ENCODE peak calls at places on chromosomes 12 and 14, in four cellular contexts. B is mammary epithelial cell, J is tibial artery, S is cardiac muscle cell. C is an unnamed sample.
A peak's percentile ranks its signal among the peaks of the same experiment; 100 is the strongest.

GRCh38 chr12:49824886-49825285 is 3.3 kb downstream of the NCKAP5L start:
- DNase-seq in B (peak; percentile 46), J (peak; percentile 58), S (peak; percentile 62), C (no peak)

GRCh38 chr14:68172664-68173063 is 353.1 kb downstream of the RAD51B start:
- DNase-seq in B (no peak), J (no peak), S (no peak), C (no peak)

GRCh38 chr12:62813031-62813829 is 121.7 kb downstream of the PPM1H start:
- DNase-seq in B (peak; percentile 40), J (peak; percentile 57), S (peak; percentile 87), C (peak; percentile 86)

GRCh38 chr14:51860836-51861583 is 598 bp downstream of the GNG2 start:
- DNase-seq in B (no peak), J (no peak), S (peak; percentile 30), C (no peak)

GRCh38 chr12:4628406-4628805 is 20.4 kb downstream of the AKAP3 start:
- DNase-seq in B (peak; percentile 79), J (no peak), S (no peak), C (no peak)

GRCh38 chr12:6306599-6307220 is 3.8 kb upstream of the PLEKHG6 start:
- DNase-seq in B (no peak), J (no peak), S (no peak), C (no peak)

GRCh38 chr14:95774265-95775160 is 60.6 kb upstream of the TCL1A start:
- DNase-seq in B (peak; percentile 23), J (peak; percentile 50), S (peak; percentile 40), C (peak; percentile 90)

GRCh38 chr14:94037954-94038353 is 11.8 kb downstream of the OTUB2 start:
- DNase-seq in B (no peak), J (no peak), S (no peak), C (no peak)

GRCh38 chr12:10242539-10242938 is 29.9 kb downstream of the GABARAPL1 start:
- DNase-seq in B (no peak), J (no peak), S (peak; percentile 6), C (no peak)

GRCh38 chr14:24060443-24060842 is 8.6 kb downstream of the CARMIL3 start:
- DNase-seq in B (no peak), J (no peak), S (no peak), C (no peak)

GRCh38 chr14:103830511-103831270 is 16.7 kb downstream of the PPP1R13B start:
- DNase-seq in B (no peak), J (no peak), S (no peak), C (peak; percentile 11)

GRCh38 chr12:50725011-50725899 is 38.6 kb upstream of the ATF1 start:
- DNase-seq in B (no peak), J (no peak), S (peak; percentile 56), C (no peak)

GRCh38 chr12:40312982-40313576 is 88.3 kb downstream of the LRRK2 start:
- DNase-seq in B (no peak), J (no peak), S (peak; percentile 40), C (no peak)

GRCh38 chr12:6082613-6083012 is 41.9 kb downstream of the VWF start:
- DNase-seq in B (no peak), J (peak; percentile 7), S (peak; percentile 36), C (no peak)

GRCh38 chr12:66405395-66405794 is 103.1 kb downstream of the HELB start:
- DNase-seq in B (peak; percentile 15), J (no peak), S (peak; percentile 53), C (no peak)

GRCh38 chr14:85187521-85187920 is 342.4 kb upstream of the FLRT2 start:
- DNase-seq in B (peak; percentile 15), J (no peak), S (no peak), C (no peak)

GRCh38 chr14:100114109-100114765 is 45.2 kb downstream of the DEGS2 start:
- DNase-seq in B (no peak), J (no peak), S (no peak), C (no peak)

GRCh38 chr12:3672113-3672509 is 80.8 kb downstream of the CRACR2A start:
- DNase-seq in B (no peak), J (no peak), S (no peak), C (no peak)

GRCh38 chr12:79407671-79408622 is 282.8 kb downstream of the PAWR start:
- DNase-seq in B (peak; percentile 81), J (peak; percentile 27), S (peak; percentile 94), C (peak; percentile 90)

GRCh38 chr12:56387152-56387551 is 24.5 kb upstream of the APOF start:
- DNase-seq in B (no peak), J (no peak), S (peak; percentile 33), C (peak; percentile 68)

GRCh38 chr12:95815635-95816212 is 25.2 kb upstream of the NTN4 start:
- DNase-seq in B (peak; percentile 30), J (no peak), S (peak; percentile 55), C (no peak)

GRCh38 chr12:114935658-114936057 is 251.7 kb upstream of the TBX3 start:
- DNase-seq in B (no peak), J (no peak), S (no peak), C (peak; percentile 47)

GRCh38 chr12:11886339-11886738 is 184.4 kb upstream of the BCL2L14 start:
- DNase-seq in B (peak; percentile 91), J (no peak), S (no peak), C (no peak)

GRCh38 chr12:57609091-57609780 is 2.0 kb upstream of the ARHGEF25 start:
- DNase-seq in B (no peak), J (no peak), S (no peak), C (peak; percentile 80)

GRCh38 chr12:57842342-57843294 is 3.9 kb downstream of the CTDSP2 start:
- DNase-seq in B (no peak), J (no peak), S (peak; percentile 36), C (peak; percentile 90)

GRCh38 chr12:122086641-122087285 is 8.2 kb downstream of the MLXIP start:
- DNase-seq in B (no peak), J (no peak), S (no peak), C (no peak)

GRCh38 chr14:66228267-66228970 is 257.8 kb upstream of the CCDC196 start:
- DNase-seq in B (peak; percentile 86), J (no peak), S (peak; percentile 12), C (no peak)

DNA sequence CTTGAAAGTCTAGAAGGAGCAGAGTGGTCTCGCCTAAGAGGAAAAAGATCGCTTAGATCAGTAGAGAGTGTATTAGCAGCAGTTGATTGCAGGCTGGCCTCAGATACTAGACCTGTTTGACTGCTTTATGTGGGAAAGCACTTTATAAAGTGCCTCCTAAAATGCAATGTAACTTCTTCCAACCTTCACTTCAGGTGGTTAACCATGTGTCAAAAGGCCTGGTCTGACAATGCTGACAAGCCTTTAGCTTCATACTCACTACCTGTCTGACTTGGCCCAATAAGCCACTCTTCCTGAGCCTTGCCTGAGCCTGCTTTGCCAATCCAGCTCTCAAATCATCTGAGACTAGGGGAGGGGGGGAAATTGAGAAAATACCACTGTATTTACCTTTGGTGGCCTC is 14.6 kb downstream of the MGAT4C start:
- DNase-seq in B (no peak), J (no peak), S (no peak), C (no peak)
- TF ChIP-seq CTCF in B (no peak), J (no peak), S (no peak), C (no peak)

DNA sequence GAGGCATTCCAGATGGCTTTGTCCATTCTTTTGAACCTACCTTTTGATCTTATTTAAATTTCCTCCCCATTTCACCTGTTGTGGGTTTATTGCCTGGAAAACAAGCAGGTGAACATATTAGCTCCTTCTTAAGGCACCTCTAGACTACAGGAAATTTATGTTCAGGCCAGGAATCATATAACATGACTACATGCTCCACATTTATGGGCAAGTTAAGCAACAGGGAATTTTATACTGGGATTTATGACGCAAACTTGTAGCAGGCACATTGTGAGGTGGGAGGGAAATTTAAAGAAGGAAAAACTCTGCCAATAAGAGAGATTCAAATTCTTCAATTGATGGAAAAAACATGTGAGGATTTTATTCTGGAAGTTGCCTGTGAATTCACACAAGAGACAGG is 93.8 kb downstream of the TBC1D30 start:
- DNase-seq in B (no peak), J (no peak), S (no peak), C (no peak)
- H3K27me3 ChIP-seq in B (peaks cover 7% of the 10 kb centered on the region), J (no peaks in the 10 kb centered on the region), S (no peaks in the 10 kb centered on the region), C (no peaks in the 10 kb centered on the region)

GRCh38 chr12:38053655-38054464 is 262.7 kb upstream of the ALG10B start:
- DNase-seq in B (peak; percentile 49), J (no peak), S (no peak), C (peak; percentile 52)
- TF ChIP-seq CTCF in B (no peak), J (no peak), S (no peak), C (no peak)

GRCh38 chr12:53978477-53979356 is 4.0 kb upstream of the HOTAIR start:
- DNase-seq in B (no peak), J (no peak), S (no peak), C (no peak)

GRCh38 chr12:53977596-53978464 is 3.1 kb upstream of the HOTAIR start:
- DNase-seq in B (no peak), J (no peak), S (no peak), C (no peak)

GRCh38 chr12:53981652-53982565 is 3.0 kb upstream of the HOXC10 start:
- DNase-seq in B (no peak), J (no peak), S (no peak), C (peak; percentile 68)

GRCh38 chr12:53982616-53983579 is 2.0 kb upstream of the HOXC10 start:
- DNase-seq in B (no peak), J (no peak), S (no peak), C (no peak)

GRCh38 chr12:53980448-53981388 is 4.2 kb upstream of the HOXC10 start:
- DNase-seq in B (no peak), J (no peak), S (no peak), C (no peak)
- H3K27me3 ChIP-seq in B (no peaks in the 10 kb centered on the region), J (no peaks in the 10 kb centered on the region), S (peaks cover 100% of the 10 kb centered on the region), C (peaks cover 100% of the 10 kb centered on the region)

GRCh38 chr12:42792265-42792664 is 202.7 kb upstream of the PRICKLE1 start:
- DNase-seq in B (no peak), J (no peak), S (no peak), C (peak; percentile 56)
- TF ChIP-seq CTCF in B (no peak), J (no peak), S (peak; percentile 9), C (peak; percentile 72)

DNA sequence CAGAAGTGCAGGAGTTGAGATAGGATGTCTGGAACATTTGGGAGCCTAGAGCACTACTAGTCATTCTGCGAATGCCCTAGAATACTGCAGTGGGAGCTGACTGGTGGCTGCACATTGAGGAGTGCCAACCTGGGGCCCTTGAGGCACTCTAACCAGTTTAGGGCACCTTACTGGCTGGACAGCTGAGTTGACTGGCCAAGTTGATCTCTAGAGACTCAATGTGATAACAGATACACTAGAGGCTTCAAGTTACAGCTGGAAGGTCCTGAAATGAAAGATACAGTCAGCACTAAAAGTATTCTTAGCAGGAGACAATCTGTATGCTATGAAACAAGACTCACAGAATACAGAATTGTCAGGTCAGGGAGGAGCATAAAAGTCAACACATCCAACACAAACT is 8.0 kb downstream of the SLC8A3 start:
- DNase-seq in B (no peak), J (no peak), S (no peak), C (no peak)
- H3K27me3 ChIP-seq in B (no peaks in the 10 kb centered on the region), J (peaks cover 6% of the 10 kb centered on the region), S (peaks cover 50% of the 10 kb centered on the region), C (peaks cover 31% of the 10 kb centered on the region)

DNA sequence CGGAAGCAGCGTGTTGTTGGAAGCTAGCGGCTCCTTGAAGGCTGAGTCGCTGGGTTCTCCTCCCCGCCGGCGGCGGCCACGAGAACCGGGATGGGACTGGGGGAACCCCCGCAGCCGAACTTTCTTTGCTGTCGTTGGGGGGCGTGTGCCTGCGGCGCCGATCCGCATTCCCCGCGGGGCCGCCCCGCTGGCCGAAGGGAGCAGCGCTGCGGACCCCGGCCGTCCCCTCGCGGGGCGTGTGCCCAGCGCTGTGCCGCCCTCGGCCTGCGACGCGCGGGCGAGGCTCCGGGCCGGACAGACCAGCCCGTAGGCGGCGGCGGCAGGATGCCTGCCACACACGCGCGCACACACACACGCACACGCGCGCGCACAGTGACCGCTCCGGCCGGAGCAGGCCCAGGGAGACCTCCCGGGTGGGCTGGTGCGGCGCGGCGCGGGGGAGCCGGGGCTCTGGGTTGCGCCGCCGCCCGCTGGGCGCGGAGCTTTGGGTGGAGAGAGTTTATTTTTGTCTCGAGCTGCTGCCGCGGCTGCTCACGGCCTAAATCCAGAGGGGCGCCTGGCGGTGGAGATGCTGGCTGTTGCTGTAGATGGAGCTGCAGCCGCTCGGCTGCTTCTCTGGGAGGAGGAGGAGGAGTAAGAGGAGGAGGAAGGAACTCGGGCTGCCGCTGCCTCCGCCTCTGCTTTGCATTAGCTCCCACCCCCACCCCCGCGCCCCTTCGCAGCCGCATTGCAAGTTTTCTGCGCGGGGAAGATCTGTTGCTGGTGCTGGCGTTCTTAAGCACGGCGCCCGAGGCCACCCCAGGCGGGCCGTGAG is at the start of gene SAMD4A:
- DNase-seq in B (peak; percentile 83), J (peak; percentile 85), S (peak; percentile 93), C (peak; percentile 87)
- TF ChIP-seq CTCF in B (peak; percentile 46), J (peak; percentile 52), S (peak; percentile 35), C (peak; percentile 57)

C was measured in endodermal cell.